ENCODE peak calls at places on chromosomes 6 and 20, in six cellular contexts. H, S, E, L, G and B are unnamed samples.
A peak's percentile ranks its signal among the peaks of the same experiment; 100 is the strongest.

GRCh38 chr20:49415664-49416044 is 66.8 kb downstream of the KCNB1 start:
- DNase-seq in H (no peak), S (no peak), E (no peak), L (no peak), G (no peak), B (no peak)

GRCh38 chr6:16683524-16684194 is 77.6 kb downstream of the ATXN1 start:
- DNase-seq in H (peak; percentile 36), S (no peak), E (peak; percentile 60), L (peak; percentile 96), G (no peak), B (no peak)

GRCh38 chr20:51930775-51931174 is 128.5 kb upstream of the SALL4 start:
- DNase-seq in H (no peak), S (no peak), E (peak; percentile 53), L (peak; percentile 75), G (no peak), B (no peak)

GRCh38 chr20:556984-557383 is 13.4 kb upstream of the CSNK2A1 start:
- DNase-seq in H (no peak), S (no peak), E (no peak), L (no peak), G (no peak), B (no peak)

GRCh38 chr20:43398676-43399324 is 58.9 kb upstream of the SRSF6 start:
- DNase-seq in H (no peak), S (no peak), E (no peak), L (no peak), G (no peak), B (no peak)

GRCh38 chr6:163338671-163339405 is 75.7 kb upstream of the QKI start:
- DNase-seq in H (no peak), S (no peak), E (peak; percentile 71), L (no peak), G (no peak), B (peak; percentile 60)

GRCh38 chr20:45822863-45823262 is 4.2 kb downstream of the TNNC2 start:
- DNase-seq in H (no peak), S (no peak), E (peak; percentile 54), L (peak; percentile 67), G (no peak), B (peak; percentile 55)

GRCh38 chr6:33988121-33989015 is 157.5 kb downstream of the GRM4 start:
- DNase-seq in H (no peak), S (no peak), E (peak; percentile 37), L (no peak), G (no peak), B (no peak)

GRCh38 chr6:26623339-26623859 is 26.6 kb downstream of the ABT1 start:
- DNase-seq in H (no peak), S (no peak), E (no peak), L (no peak), G (no peak), B (no peak)

GRCh38 chr20:42138711-42139110 is 520.5 kb upstream of the CHD6 start:
- DNase-seq in H (no peak), S (peak; percentile 36), E (no peak), L (no peak), G (no peak), B (no peak)

GRCh38 chr6:142903806-142904205 is 41.2 kb downstream of the HIVEP2 start:
- DNase-seq in H (no peak), S (no peak), E (no peak), L (peak; percentile 30), G (no peak), B (no peak)

GRCh38 chr20:63735859-63736718 is at the start of gene LIME1:
- DNase-seq in H (no peak), S (no peak), E (no peak), L (no peak), G (peak; percentile 85), B (peak; percentile 63)

GRCh38 chr6:158654498-158654897 is 4.6 kb downstream of the SYTL3 start:
- DNase-seq in H (peak; percentile 87), S (no peak), E (peak; percentile 95), L (no peak), G (no peak), B (no peak)

GRCh38 chr6:102581378-102582124 is 1188.0 kb downstream of the GRIK2 start:
- DNase-seq in H (no peak), S (no peak), E (no peak), L (no peak), G (no peak), B (no peak)

GRCh38 chr6:78517399-78517798 is 350.0 kb upstream of the IRAK1BP1 start:
- DNase-seq in H (no peak), S (no peak), E (no peak), L (no peak), G (no peak), B (no peak)

GRCh38 chr6:108250240-108250866 is 10.5 kb downstream of the SNX3 start:
- DNase-seq in H (no peak), S (no peak), E (no peak), L (peak; percentile 21), G (peak; percentile 28), B (peak; percentile 48)

GRCh38 chr20:6162239-6162638 is 39.4 kb upstream of the FERMT1 start:
- DNase-seq in H (peak; percentile 63), S (no peak), E (no peak), L (no peak), G (no peak), B (no peak)

GRCh38 chr6:98924647-98925046 is 23.1 kb downstream of the FBXL4 start:
- DNase-seq in H (no peak), S (no peak), E (no peak), L (no peak), G (no peak), B (no peak)

GRCh38 chr6:35585688-35586087 is 73.0 kb upstream of the TULP1 start:
- DNase-seq in H (no peak), S (no peak), E (no peak), L (no peak), G (no peak), B (no peak)

GRCh38 chr6:112233864-112234263 is 20.5 kb downstream of the LAMA4 start:
- DNase-seq in H (no peak), S (no peak), E (no peak), L (no peak), G (no peak), B (no peak)

GRCh38 chr6:91904586-91904985 is 1317.7 kb upstream of the MAP3K7 start:
- DNase-seq in H (no peak), S (no peak), E (no peak), L (no peak), G (no peak), B (no peak)

GRCh38 chr20:58361549-58361948 is 27.5 kb upstream of the VAPB start:
- DNase-seq in H (no peak), S (no peak), E (no peak), L (peak; percentile 29), G (no peak), B (peak; percentile 25)

GRCh38 chr6:21099338-21100314 is 493.9 kb upstream of the SOX4 start:
- DNase-seq in H (no peak), S (peak; percentile 23), E (no peak), L (no peak), G (peak; percentile 9), B (no peak)

GRCh38 chr6:16284472-16284871 is 46.1 kb downstream of the GMPR start:
- DNase-seq in H (no peak), S (no peak), E (no peak), L (no peak), G (no peak), B (no peak)

GRCh38 chr6:118216751-118217150 is 309.7 kb downstream of the SLC35F1 start:
- DNase-seq in H (no peak), S (no peak), E (no peak), L (peak; percentile 50), G (no peak), B (no peak)

GRCh38 chr6:81906709-81907204 is 154.3 kb upstream of the TENT5A start:
- DNase-seq in H (no peak), S (no peak), E (no peak), L (no peak), G (no peak), B (no peak)

GRCh38 chr20:62141397-62142251 is 1.6 kb downstream of the PSMA7 start:
- DNase-seq in H (no peak), S (no peak), E (no peak), L (peak; percentile 41), G (no peak), B (peak; percentile 80)
- H3K36me3 ChIP-seq in H (no peaks in the 10 kb centered on the region), S (peaks cover 69% of the 10 kb centered on the region), E (peaks cover 83% of the 10 kb centered on the region), L (peaks cover 45% of the 10 kb centered on the region), G (peaks cover 31% of the 10 kb centered on the region), B (peaks cover 36% of the 10 kb centered on the region)

DNA sequence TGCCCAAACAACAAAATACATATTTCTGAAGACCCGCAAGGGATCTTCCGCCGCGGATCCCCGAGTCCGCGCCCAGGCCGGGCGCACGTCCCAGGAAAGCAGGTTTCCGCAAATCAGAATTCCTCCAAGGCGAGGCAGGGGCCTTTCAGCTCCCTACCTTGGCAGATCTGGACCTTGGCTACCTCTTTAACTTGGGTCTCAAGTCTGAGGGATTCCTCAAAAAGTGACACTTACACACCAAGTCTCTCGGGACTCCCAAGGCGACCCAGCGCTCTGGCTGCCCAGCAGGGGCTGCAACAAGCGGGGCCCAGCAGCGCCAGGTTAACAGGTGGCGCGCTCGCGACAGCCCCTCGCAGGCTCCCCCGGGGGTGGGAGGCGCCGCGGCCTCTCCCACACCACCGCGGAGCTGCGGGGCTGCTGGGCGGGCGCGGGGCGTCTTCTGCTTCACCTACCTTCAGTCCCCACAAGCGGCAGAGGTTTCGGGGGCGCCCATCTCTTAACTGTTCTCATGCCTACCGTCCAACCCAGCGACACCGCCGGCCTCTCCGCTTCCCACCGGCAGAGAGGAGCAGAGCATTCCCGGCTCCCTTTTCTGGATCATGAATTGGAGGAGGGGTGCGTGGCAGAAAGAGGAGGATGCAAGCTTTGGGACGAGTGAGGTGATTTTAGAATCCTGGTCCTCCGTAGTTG is 414 bp downstream of the SIM1 start:
- DNase-seq in H (no peak), S (peak; percentile 38), E (no peak), L (no peak), G (no peak), B (peak; percentile 77)
- H3K4me3 ChIP-seq in H (no peak overlapping the region), S (no peak overlapping the region), E (peak overlapping the region; percentile 53), L (no peak overlapping the region), G (no peak overlapping the region), B (peak overlapping the region; percentile 8)

DNA sequence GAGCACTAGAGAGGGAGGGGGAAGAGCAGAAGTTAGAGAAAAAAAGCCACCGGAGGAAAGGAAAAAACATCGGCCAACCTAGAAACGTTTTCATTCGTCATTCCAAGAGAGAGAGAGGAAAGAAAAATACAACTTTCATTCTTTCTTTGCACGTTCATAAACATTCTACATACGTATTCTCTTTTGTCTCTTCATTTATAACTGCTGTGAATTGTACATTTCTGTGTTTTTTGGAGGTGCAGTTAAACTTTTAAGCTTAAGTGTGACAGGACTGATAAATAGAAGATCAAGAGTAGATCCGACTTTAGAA is 2.0 kb downstream of the ID4 start:
- DNase-seq in H (no peak), S (no peak), E (no peak), L (no peak), G (no peak), B (no peak)
- H3K27me3 ChIP-seq in H (no peaks in the 10 kb centered on the region), S (no peaks in the 10 kb centered on the region), E (peaks cover 60% of the 10 kb centered on the region), L (peaks cover 7% of the 10 kb centered on the region), G (no peaks in the 10 kb centered on the region), B (peaks cover 17% of the 10 kb centered on the region)

GRCh38 chr20:25750220-25750764 is 53.6 kb upstream of the ZNF337 start:
- DNase-seq in H (no peak), S (no peak), E (no peak), L (no peak), G (no peak), B (no peak)

GRCh38 chr20:25745738-25746137 is 49.1 kb upstream of the ZNF337 start:
- DNase-seq in H (no peak), S (no peak), E (no peak), L (no peak), G (no peak), B (no peak)

GRCh38 chr20:25745100-25745499 is 48.4 kb upstream of the ZNF337 start:
- DNase-seq in H (no peak), S (no peak), E (no peak), L (no peak), G (no peak), B (no peak)

GRCh38 chr20:25750765-25751696 is 54.4 kb upstream of the ZNF337 start:
- DNase-seq in H (peak; percentile 53), S (no peak), E (no peak), L (peak; percentile 61), G (peak; percentile 46), B (peak; percentile 84)

GRCh38 chr20:25749667-25750066 is 53.0 kb upstream of the ZNF337 start:
- DNase-seq in H (no peak), S (no peak), E (no peak), L (no peak), G (no peak), B (no peak)
- H3K36me3 ChIP-seq in H (no peaks in the 10 kb centered on the region), S (no peaks in the 10 kb centered on the region), E (no peaks in the 10 kb centered on the region), L (no peaks in the 10 kb centered on the region), G (no peaks in the 10 kb centered on the region), B (no peaks in the 10 kb centered on the region)